ENCODE peak calls at places on chromosomes 7 and 10, in four cellular contexts. One of them, this sample, is unnamed.

GRCh38 chr10:22245567-22245966 is 27.8 kb upstream of the EBLN1 start:
- DNase-seq in DMS 273 treated with DMSO at 0.1 percent for 48 hours: no peak
- DNase-seq in NCI-H2081 treated with DMSO at 0.1 percent for 48 hours: no peak
- DNase-seq in thyroid gland: no peak
- DNase-seq in this sample: no peak

GRCh38 chr7:52648903-52649302 is 386.5 kb upstream of the POM121L12 start:
- DNase-seq in DMS 273 treated with DMSO at 0.1 percent for 48 hours: no peak
- DNase-seq in NCI-H2081 treated with DMSO at 0.1 percent for 48 hours: no peak
- DNase-seq in thyroid gland: no peak
- DNase-seq in this sample: no peak

GRCh38 chr10:106500041-106500440 is 664.5 kb downstream of the SORCS1 start:
- DNase-seq in DMS 273 treated with DMSO at 0.1 percent for 48 hours: no peak
- DNase-seq in NCI-H2081 treated with DMSO at 0.1 percent for 48 hours: no peak
- DNase-seq in thyroid gland: no peak
- DNase-seq in this sample: no peak

GRCh38 chr7:157389951-157390730 is 53.3 kb downstream of the DNAJB6 start:
- DNase-seq in DMS 273 treated with DMSO at 0.1 percent for 48 hours: no peak
- DNase-seq in NCI-H2081 treated with DMSO at 0.1 percent for 48 hours: no peak
- DNase-seq in thyroid gland: peak; percentile 2
- DNase-seq in this sample: no peak

GRCh38 chr7:66537380-66537779 is 91.3 kb upstream of the KCTD7 start:
- DNase-seq in DMS 273 treated with DMSO at 0.1 percent for 48 hours: no peak
- DNase-seq in NCI-H2081 treated with DMSO at 0.1 percent for 48 hours: no peak
- DNase-seq in thyroid gland: no peak
- DNase-seq in this sample: no peak

GRCh38 chr10:78212134-78212785 is 178.6 kb downstream of the RPS24 start:
- DNase-seq in DMS 273 treated with DMSO at 0.1 percent for 48 hours: no peak
- DNase-seq in NCI-H2081 treated with DMSO at 0.1 percent for 48 hours: no peak
- DNase-seq in thyroid gland: peak; percentile 81
- DNase-seq in this sample: no peak

GRCh38 chr7:140358771-140359095 is 39.6 kb downstream of the SLC37A3 start:
- DNase-seq in DMS 273 treated with DMSO at 0.1 percent for 48 hours: no peak
- DNase-seq in NCI-H2081 treated with DMSO at 0.1 percent for 48 hours: no peak
- DNase-seq in thyroid gland: no peak
- DNase-seq in this sample: no peak

GRCh38 chr10:1538531-1539061 is 198.7 kb downstream of the ADARB2 start:
- DNase-seq in DMS 273 treated with DMSO at 0.1 percent for 48 hours: no peak
- DNase-seq in NCI-H2081 treated with DMSO at 0.1 percent for 48 hours: no peak
- DNase-seq in thyroid gland: no peak
- DNase-seq in this sample: no peak

GRCh38 chr10:102814873-102815661 is 22.1 kb downstream of the CYP17A1 start:
- DNase-seq in DMS 273 treated with DMSO at 0.1 percent for 48 hours: no peak
- DNase-seq in NCI-H2081 treated with DMSO at 0.1 percent for 48 hours: no peak
- DNase-seq in thyroid gland: peak; percentile 82
- DNase-seq in this sample: no peak

GRCh38 chr10:119116326-119116951 is 12.5 kb downstream of the DENND10 start:
- DNase-seq in DMS 273 treated with DMSO at 0.1 percent for 48 hours: no peak
- DNase-seq in NCI-H2081 treated with DMSO at 0.1 percent for 48 hours: no peak
- DNase-seq in thyroid gland: no peak
- DNase-seq in this sample: no peak

GRCh38 chr10:43899224-43899959 is 250.7 kb upstream of the ZNF32 start:
- DNase-seq in DMS 273 treated with DMSO at 0.1 percent for 48 hours: no peak
- DNase-seq in NCI-H2081 treated with DMSO at 0.1 percent for 48 hours: no peak
- DNase-seq in thyroid gland: no peak
- DNase-seq in this sample: no peak

GRCh38 chr10:132467464-132468149 is 70.0 kb upstream of the INPP5A start:
- DNase-seq in DMS 273 treated with DMSO at 0.1 percent for 48 hours: no peak
- DNase-seq in NCI-H2081 treated with DMSO at 0.1 percent for 48 hours: no peak
- DNase-seq in thyroid gland: peak; percentile 39
- DNase-seq in this sample: no peak

GRCh38 chr7:106807474-106807873 is 57.6 kb upstream of the PIK3CG start:
- DNase-seq in DMS 273 treated with DMSO at 0.1 percent for 48 hours: no peak
- DNase-seq in NCI-H2081 treated with DMSO at 0.1 percent for 48 hours: no peak
- DNase-seq in thyroid gland: no peak
- DNase-seq in this sample: no peak

GRCh38 chr7:112986256-112987031 is 100.2 kb downstream of the GPR85 start:
- DNase-seq in DMS 273 treated with DMSO at 0.1 percent for 48 hours: no peak
- DNase-seq in NCI-H2081 treated with DMSO at 0.1 percent for 48 hours: no peak
- DNase-seq in thyroid gland: no peak
- DNase-seq in this sample: no peak

GRCh38 chr7:131242123-131242650 is 85.5 kb upstream of the MKLN1 start:
- DNase-seq in DMS 273 treated with DMSO at 0.1 percent for 48 hours: no peak
- DNase-seq in NCI-H2081 treated with DMSO at 0.1 percent for 48 hours: no peak
- DNase-seq in thyroid gland: no peak
- DNase-seq in this sample: no peak

GRCh38 chr10:68784476-68784875 is 42.9 kb upstream of the STOX1 start:
- DNase-seq in DMS 273 treated with DMSO at 0.1 percent for 48 hours: no peak
- DNase-seq in NCI-H2081 treated with DMSO at 0.1 percent for 48 hours: no peak
- DNase-seq in thyroid gland: no peak
- DNase-seq in this sample: no peak

GRCh38 chr10:4018054-4018511 is 233.1 kb upstream of the KLF6 start:
- DNase-seq in DMS 273 treated with DMSO at 0.1 percent for 48 hours: no peak
- DNase-seq in NCI-H2081 treated with DMSO at 0.1 percent for 48 hours: no peak
- DNase-seq in thyroid gland: no peak
- DNase-seq in this sample: no peak

GRCh38 chr10:125101049-125101448 is 59.3 kb downstream of the CTBP2 start:
- DNase-seq in DMS 273 treated with DMSO at 0.1 percent for 48 hours: no peak
- DNase-seq in NCI-H2081 treated with DMSO at 0.1 percent for 48 hours: no peak
- DNase-seq in thyroid gland: peak; percentile 83
- DNase-seq in this sample: no peak

GRCh38 chr7:4556868-4557620 is 125.1 kb upstream of the FOXK1 start:
- DNase-seq in DMS 273 treated with DMSO at 0.1 percent for 48 hours: no peak
- DNase-seq in NCI-H2081 treated with DMSO at 0.1 percent for 48 hours: no peak
- DNase-seq in thyroid gland: no peak
- DNase-seq in this sample: no peak

This sample was measured in NCI-H1417 treated with DMSO at 0.1 percent for 48 hours.